ENCODE peak calls at places on chromosomes 4 and X, in four cellular contexts. C, H, R and A are unnamed samples.

GRCh38 chr4:41815478-41815877 is 67.0 kb upstream of the PHOX2B start:
- DNase-seq in R (no peak), C (no peak), H (no peak), A (no peak)

GRCh38 chrX:103629295-103630170 is 758 bp downstream of the TCEAL1 start:
- DNase-seq in R (no peak), C (peak), H (peak), A (peak)

GRCh38 chrX:1202251-1202650 is 10.2 kb downstream of the CRLF2 start:
- DNase-seq in R (no peak), H (no peak), C (no peak), A (no peak)

GRCh38 chr4:52915131-52915645 is 53.1 kb downstream of the RASL11B start:
- DNase-seq in C (no peak), R (no peak), H (no peak), A (no peak)

GRCh38 chr4:4425119-4425690 is 38.3 kb downstream of the NSG1 start:
- DNase-seq in H (no peak), C (no peak), R (no peak), A (no peak)

GRCh38 chrX:2500091-2500680 is 590 bp downstream of the DHRSX start:
- DNase-seq in H (peak), R (no peak), C (no peak), A (peak)

GRCh38 chr4:108044951-108045686 is 55.4 kb downstream of the HADH start:
- DNase-seq in H (no peak), C (no peak), R (no peak), A (no peak)

GRCh38 chr4:14269824-14270223 is 642.3 kb upstream of the BOD1L1 start:
- DNase-seq in H (peak), R (no peak), C (no peak), A (peak)

GRCh38 chrX:18210470-18210869 is 10.2 kb downstream of the BEND2 start:
- DNase-seq in R (no peak), C (peak), H (peak), A (peak)

GRCh38 chr4:74449571-74450297 is 4.8 kb downstream of the AREG start:
- DNase-seq in H (no peak), R (no peak), C (no peak), A (no peak)

GRCh38 chrX:21666679-21667078 is 8.5 kb upstream of the KLHL34 start:
- DNase-seq in H (no peak), R (no peak), C (no peak), A (no peak)

GRCh38 chrX:155592331-155592730 is 20.4 kb downstream of the TMLHE start:
- DNase-seq in H (no peak), C (no peak), R (no peak), A (no peak)

GRCh38 chrX:14920196-14920595 is 47.0 kb downstream of the MOSPD2 start:
- DNase-seq in C (no peak), H (no peak), R (no peak), A (no peak)

GRCh38 chrX:113959912-113960626 is 623.8 kb upstream of the HTR2C start:
- DNase-seq in C (no peak), R (no peak), H (no peak), A (no peak)

GRCh38 chr4:113686950-113687718 is 74.4 kb downstream of the CAMK2D start:
- DNase-seq in R (no peak), H (peak), C (no peak), A (no peak)

GRCh38 chr4:117249333-117249732 is 164.0 kb upstream of the TRAM1L1 start:
- DNase-seq in H (no peak), R (no peak), C (no peak), A (no peak)

GRCh38 chrX:119574394-119575266 is at the start of gene UBE2A:
- DNase-seq in R (peak), H (peak), C (peak), A (peak)

GRCh38 chr4:54913751-54914526 is 211.5 kb downstream of the KDR start:
- DNase-seq in R (no peak), H (no peak), C (peak), A (no peak)

GRCh38 chr4:158131037-158131436 is 41.8 kb downstream of the GASK1B start:
- DNase-seq in H (no peak), R (no peak), C (no peak), A (no peak)

GRCh38 chrX:55593756-55594257 is 29.4 kb upstream of the FOXR2 start:
- DNase-seq in H (no peak), C (peak), R (no peak), A (no peak)

GRCh38 chr4:124060261-124060918 is 652.1 kb downstream of the ANKRD50 start:
- DNase-seq in R (no peak), C (no peak), H (peak), A (peak)

GRCh38 chrX:13750204-13750603 is 15.7 kb downstream of the OFD1 start:
- DNase-seq in H (peak), R (no peak), C (peak), A (peak)

GRCh38 chrX:1442016-1442665 is 10.6 kb downstream of the ASMTL start:
- DNase-seq in H (no peak), R (no peak), C (no peak), A (no peak)

GRCh38 chr4:115770046-115770543 is 656.7 kb upstream of the NDST4 start:
- DNase-seq in C (peak), H (no peak), R (no peak), A (no peak)

GRCh38 chrX:116230136-116230886 is 59.8 kb downstream of the AGTR2 start:
- DNase-seq in H (no peak), C (no peak), R (no peak), A (no peak)

GRCh38 chrX:42714981-42715688 is 62.8 kb downstream of the PPP1R2C start:
- DNase-seq in H (no peak), R (peak), C (peak), A (peak)

GRCh38 chrX:131895002-131895401 is 128.1 kb upstream of the STK26 start:
- DNase-seq in C (no peak), H (peak), R (no peak), A (no peak)

GRCh38 chr4:118281611-118282442 is 71.0 kb downstream of the PRSS12 start:
- DNase-seq in H (peak), C (peak), R (no peak), A (peak)

GRCh38 chr4:53537606-53538005 is 53.7 kb downstream of the LNX1 start:
- DNase-seq in C (no peak), R (no peak), H (no peak), A (no peak)

GRCh38 chr4:160235771-160236170 is 1132.9 kb downstream of the RAPGEF2 start:
- DNase-seq in H (no peak), R (no peak), C (no peak), A (no peak)